ENCODE peak calls at places on chromosomes 4 and X, in eight cellular contexts. One of them, this sample, is unnamed.

GRCh38 chr4:185787926-185788679 is 23.9 kb downstream of the SORBS2 start:
- DNase-seq in spleen: no peak
- DNase-seq in sigmoid colon: no peak
- DNase-seq in GM12891: no peak
- DNase-seq in H1: no peak
- DNase-seq in HCT116: no peak
- DNase-seq in prostate gland: no peak
- DNase-seq in GM12878: no peak
- DNase-seq in this sample: no peak

GRCh38 chr4:177404342-177404741 is 37.9 kb downstream of the AGA start:
- DNase-seq in spleen: no peak
- DNase-seq in prostate gland: no peak
- DNase-seq in GM12891: no peak
- DNase-seq in H1: no peak
- DNase-seq in GM12878: no peak
- DNase-seq in HCT116: no peak
- DNase-seq in sigmoid colon: no peak
- DNase-seq in this sample: no peak

GRCh38 chr4:188439641-188440311 is 300.5 kb downstream of the TRIML1 start:
- DNase-seq in GM12891: no peak
- DNase-seq in H1: no peak
- DNase-seq in sigmoid colon: no peak
- DNase-seq in spleen: no peak
- DNase-seq in HCT116: no peak
- DNase-seq in prostate gland: peak
- DNase-seq in GM12878: no peak
- DNase-seq in this sample: no peak

GRCh38 chr4:67020079-67020807 is 525.1 kb downstream of the CENPC start:
- DNase-seq in spleen: no peak
- DNase-seq in prostate gland: no peak
- DNase-seq in GM12891: no peak
- DNase-seq in GM12878: no peak
- DNase-seq in H1: no peak
- DNase-seq in sigmoid colon: no peak
- DNase-seq in HCT116: no peak
- DNase-seq in this sample: no peak

GRCh38 chrX:155028749-155029360 is 2.2 kb downstream of the FUNDC2 start:
- DNase-seq in prostate gland: no peak
- DNase-seq in spleen: no peak
- DNase-seq in GM12891: no peak
- DNase-seq in sigmoid colon: no peak
- DNase-seq in GM12878: no peak
- DNase-seq in H1: no peak
- DNase-seq in HCT116: no peak
- DNase-seq in this sample: no peak

GRCh38 chr4:159191989-159192388 is 89.1 kb downstream of the RAPGEF2 start:
- DNase-seq in GM12878: no peak
- DNase-seq in HCT116: peak
- DNase-seq in spleen: no peak
- DNase-seq in prostate gland: no peak
- DNase-seq in H1: no peak
- DNase-seq in sigmoid colon: no peak
- DNase-seq in GM12891: no peak
- DNase-seq in this sample: no peak

GRCh38 chrX:13398839-13399238 is 79.0 kb upstream of the ATXN3L start:
- DNase-seq in prostate gland: no peak
- DNase-seq in GM12878: no peak
- DNase-seq in sigmoid colon: no peak
- DNase-seq in HCT116: no peak
- DNase-seq in spleen: no peak
- DNase-seq in GM12891: no peak
- DNase-seq in H1: no peak
- DNase-seq in this sample: no peak

GRCh38 chrX:130902446-130902782 is 595 bp downstream of the ENOX2 start:
- DNase-seq in prostate gland: no peak
- DNase-seq in GM12878: no peak
- DNase-seq in spleen: no peak
- DNase-seq in GM12891: no peak
- DNase-seq in sigmoid colon: no peak
- DNase-seq in H1: no peak
- DNase-seq in HCT116: no peak
- DNase-seq in this sample: no peak

GRCh38 chrX:69807400-69807799 is 191.5 kb downstream of the EDA start:
- DNase-seq in H1: no peak
- DNase-seq in GM12878: no peak
- DNase-seq in spleen: no peak
- DNase-seq in sigmoid colon: no peak
- DNase-seq in GM12891: no peak
- DNase-seq in prostate gland: no peak
- DNase-seq in HCT116: no peak
- DNase-seq in this sample: no peak

GRCh38 chrX:103613362-103613761 is 5.6 kb downstream of the TCEAL3 start:
- DNase-seq in H1: no peak
- DNase-seq in sigmoid colon: no peak
- DNase-seq in spleen: no peak
- DNase-seq in HCT116: no peak
- DNase-seq in prostate gland: no peak
- DNase-seq in GM12891: no peak
- DNase-seq in GM12878: no peak
- DNase-seq in this sample: no peak

GRCh38 chr4:37827030-37827705 is 682 bp downstream of the PGM2 start:
- DNase-seq in H1: no peak
- DNase-seq in spleen: no peak
- DNase-seq in prostate gland: peak
- DNase-seq in GM12878: no peak
- DNase-seq in sigmoid colon: peak
- DNase-seq in HCT116: no peak
- DNase-seq in GM12891: peak
- DNase-seq in this sample: no peak

DNA sequence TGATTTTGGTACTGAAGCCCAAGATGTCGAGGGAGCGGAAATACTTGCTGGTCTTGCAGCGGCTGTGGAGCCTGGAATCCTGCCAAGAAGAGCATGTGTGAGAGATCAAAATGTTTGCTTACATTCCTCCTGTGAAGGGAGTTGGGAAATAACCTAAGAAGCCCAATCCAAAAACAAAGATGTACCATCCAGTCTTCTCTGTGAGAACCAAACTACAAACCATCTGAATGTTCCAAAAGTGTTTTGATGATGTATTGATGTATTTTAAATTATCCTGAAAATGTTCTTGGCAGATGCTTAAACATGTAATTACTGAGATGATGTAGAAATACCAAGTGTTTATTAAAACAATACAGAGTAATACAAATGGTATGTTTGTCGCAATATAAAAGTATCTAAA is 10.1 kb upstream of the ADH1A start:
- DNase-seq in GM12878: no peak
- DNase-seq in spleen: no peak
- DNase-seq in HCT116: no peak
- DNase-seq in H1: no peak
- DNase-seq in GM12891: no peak
- DNase-seq in sigmoid colon: peak
- DNase-seq in prostate gland: peak
- DNase-seq in this sample: peak
- TF ChIP-seq POLR2AphosphoS5 in GM12878: no peak
- TF ChIP-seq POLR2AphosphoS5 in spleen: no peak
- TF ChIP-seq POLR2AphosphoS5 in HCT116: no peak
- TF ChIP-seq POLR2AphosphoS5 in H1: no peak
- TF ChIP-seq POLR2AphosphoS5 in GM12891: no peak
- TF ChIP-seq POLR2AphosphoS5 in sigmoid colon: peak
- TF ChIP-seq POLR2AphosphoS5 in prostate gland: peak
- TF ChIP-seq POLR2AphosphoS5 in this sample: peak

GRCh38 chr4:99861120-99861905 is 32.9 kb downstream of the LAMTOR3 start:
- DNase-seq in GM12878: no peak
- DNase-seq in GM12891: no peak
- DNase-seq in HCT116: no peak
- DNase-seq in prostate gland: no peak
- DNase-seq in H1: no peak
- DNase-seq in sigmoid colon: no peak
- DNase-seq in spleen: no peak
- DNase-seq in this sample: no peak

GRCh38 chr4:99857302-99857701 is 36.9 kb downstream of the LAMTOR3 start:
- DNase-seq in H1: no peak
- DNase-seq in prostate gland: no peak
- DNase-seq in spleen: no peak
- DNase-seq in GM12878: no peak
- DNase-seq in sigmoid colon: no peak
- DNase-seq in GM12891: no peak
- DNase-seq in HCT116: no peak
- DNase-seq in this sample: no peak

GRCh38 chr4:99855677-99856076 is 38.5 kb downstream of the LAMTOR3 start:
- DNase-seq in H1: no peak
- DNase-seq in prostate gland: no peak
- DNase-seq in sigmoid colon: no peak
- DNase-seq in GM12878: peak
- DNase-seq in spleen: no peak
- DNase-seq in GM12891: no peak
- DNase-seq in HCT116: no peak
- DNase-seq in this sample: no peak

GRCh38 chr4:99856166-99856565 is 38.1 kb downstream of the LAMTOR3 start:
- DNase-seq in HCT116: peak
- DNase-seq in GM12891: no peak
- DNase-seq in spleen: no peak
- DNase-seq in sigmoid colon: no peak
- DNase-seq in H1: no peak
- DNase-seq in GM12878: no peak
- DNase-seq in prostate gland: no peak
- DNase-seq in this sample: no peak

DNA sequence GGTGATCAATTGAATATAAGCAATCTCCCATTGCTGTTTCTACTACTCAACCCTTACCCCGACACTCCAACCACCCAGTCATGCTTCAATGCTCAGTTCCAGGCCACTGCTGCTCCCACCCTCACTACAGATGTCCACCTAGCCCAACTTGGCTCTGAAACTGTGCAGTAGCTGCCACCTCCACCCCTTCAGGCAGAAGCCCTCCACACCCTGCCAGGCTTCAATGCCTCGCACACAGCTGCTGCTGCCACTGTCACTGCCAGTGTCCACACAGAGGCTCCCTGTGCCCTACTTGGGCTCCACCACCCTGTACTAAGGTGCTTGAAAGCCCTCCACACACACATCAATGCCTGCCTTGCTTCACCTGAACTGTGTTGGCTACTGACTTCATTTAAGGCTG is 34.6 kb downstream of the LAMTOR3 start:
- DNase-seq in spleen: peak
- DNase-seq in H1: no peak
- DNase-seq in GM12891: no peak
- DNase-seq in HCT116: no peak
- DNase-seq in sigmoid colon: no peak
- DNase-seq in prostate gland: no peak
- DNase-seq in GM12878: peak
- DNase-seq in this sample: no peak
- TF ChIP-seq POLR2AphosphoS5 in spleen: peak
- TF ChIP-seq POLR2AphosphoS5 in H1: no peak
- TF ChIP-seq POLR2AphosphoS5 in GM12891: peak
- TF ChIP-seq POLR2AphosphoS5 in HCT116: no peak
- TF ChIP-seq POLR2AphosphoS5 in sigmoid colon: no peak
- TF ChIP-seq POLR2AphosphoS5 in prostate gland: no peak
- TF ChIP-seq POLR2AphosphoS5 in GM12878: no peak
- TF ChIP-seq POLR2AphosphoS5 in this sample: no peak

GRCh38 chr4:38980903-38981676 is 51.1 kb downstream of the TMEM156 start:
- DNase-seq in sigmoid colon: no peak
- DNase-seq in H1: no peak
- DNase-seq in spleen: no peak
- DNase-seq in HCT116: no peak
- DNase-seq in prostate gland: no peak
- DNase-seq in GM12891: no peak
- DNase-seq in GM12878: peak
- DNase-seq in this sample: no peak
- TF ChIP-seq POLR2AphosphoS5 in sigmoid colon: no peak
- TF ChIP-seq POLR2AphosphoS5 in H1: no peak
- TF ChIP-seq POLR2AphosphoS5 in spleen: no peak
- TF ChIP-seq POLR2AphosphoS5 in HCT116: no peak
- TF ChIP-seq POLR2AphosphoS5 in prostate gland: no peak
- TF ChIP-seq POLR2AphosphoS5 in GM12891: no peak
- TF ChIP-seq POLR2AphosphoS5 in GM12878: no peak
- TF ChIP-seq POLR2AphosphoS5 in this sample: no peak

GRCh38 chr4:3437582-3437936 is 4.2 kb upstream of the HGFAC start:
- DNase-seq in GM12878: no peak
- DNase-seq in GM12891: no peak
- DNase-seq in H1: no peak
- DNase-seq in sigmoid colon: no peak
- DNase-seq in HCT116: no peak
- DNase-seq in spleen: no peak
- DNase-seq in prostate gland: no peak
- DNase-seq in this sample: no peak

GRCh38 chr4:3435684-3435956 is 6.1 kb upstream of the HGFAC start:
- DNase-seq in spleen: no peak
- DNase-seq in H1: no peak
- DNase-seq in GM12891: no peak
- DNase-seq in prostate gland: no peak
- DNase-seq in GM12878: no peak
- DNase-seq in sigmoid colon: no peak
- DNase-seq in HCT116: no peak
- DNase-seq in this sample: no peak

GRCh38 chr4:3436048-3436797 is 5.5 kb upstream of the HGFAC start:
- DNase-seq in GM12878: no peak
- DNase-seq in prostate gland: no peak
- DNase-seq in GM12891: no peak
- DNase-seq in HCT116: no peak
- DNase-seq in H1: no peak
- DNase-seq in spleen: no peak
- DNase-seq in sigmoid colon: no peak
- DNase-seq in this sample: no peak

GRCh38 chr4:3437998-3438846 is 3.5 kb upstream of the HGFAC start:
- DNase-seq in sigmoid colon: no peak
- DNase-seq in GM12891: no peak
- DNase-seq in prostate gland: no peak
- DNase-seq in HCT116: no peak
- DNase-seq in spleen: no peak
- DNase-seq in H1: no peak
- DNase-seq in GM12878: no peak
- DNase-seq in this sample: no peak

GRCh38 chr4:3436798-3437581 is 4.8 kb upstream of the HGFAC start:
- DNase-seq in HCT116: peak
- DNase-seq in H1: no peak
- DNase-seq in spleen: no peak
- DNase-seq in GM12878: peak
- DNase-seq in GM12891: no peak
- DNase-seq in sigmoid colon: no peak
- DNase-seq in prostate gland: peak
- DNase-seq in this sample: no peak
- TF ChIP-seq POLR2AphosphoS5 in HCT116: peak
- TF ChIP-seq POLR2AphosphoS5 in H1: no peak
- TF ChIP-seq POLR2AphosphoS5 in spleen: no peak
- TF ChIP-seq POLR2AphosphoS5 in GM12878: no peak
- TF ChIP-seq POLR2AphosphoS5 in GM12891: no peak
- TF ChIP-seq POLR2AphosphoS5 in sigmoid colon: no peak
- TF ChIP-seq POLR2AphosphoS5 in prostate gland: peak
- TF ChIP-seq POLR2AphosphoS5 in this sample: peak

GRCh38 chr4:172411180-172411579 is 598.0 kb downstream of the GALNTL6 start:
- DNase-seq in prostate gland: no peak
- DNase-seq in H1: no peak
- DNase-seq in sigmoid colon: no peak
- DNase-seq in HCT116: no peak
- DNase-seq in GM12891: no peak
- DNase-seq in spleen: no peak
- DNase-seq in GM12878: no peak
- DNase-seq in this sample: no peak
- TF ChIP-seq POLR2AphosphoS5 in prostate gland: no peak
- TF ChIP-seq POLR2AphosphoS5 in H1: no peak
- TF ChIP-seq POLR2AphosphoS5 in sigmoid colon: no peak
- TF ChIP-seq POLR2AphosphoS5 in HCT116: no peak
- TF ChIP-seq POLR2AphosphoS5 in GM12891: no peak
- TF ChIP-seq POLR2AphosphoS5 in spleen: no peak
- TF ChIP-seq POLR2AphosphoS5 in GM12878: no peak
- TF ChIP-seq POLR2AphosphoS5 in this sample: no peak